ENCODE peak calls at places on chromosomes 7 and 10, in seven cellular contexts. One of them, this sample, is unnamed.

GRCh38 chr7:116441534-116441933 is 58.0 kb upstream of the CAV2 start:
- DNase-seq in HCT116: no peak
- DNase-seq in osteocyte: no peak
- DNase-seq in AG04449: no peak
- DNase-seq in fibroblast of lung: no peak
- DNase-seq in GM12878: no peak
- DNase-seq in fibroblast of pulmonary artery: peak
- DNase-seq in this sample: peak

GRCh38 chr7:155107126-155107525 is 37.0 kb downstream of the HTR5A start:
- DNase-seq in HCT116: no peak
- DNase-seq in osteocyte: no peak
- DNase-seq in AG04449: no peak
- DNase-seq in fibroblast of lung: no peak
- DNase-seq in GM12878: no peak
- DNase-seq in fibroblast of pulmonary artery: no peak
- DNase-seq in this sample: no peak

GRCh38 chr10:133165556-133166503 is 5.8 kb downstream of the KNDC1 start:
- DNase-seq in HCT116: no peak
- DNase-seq in osteocyte: peak
- DNase-seq in AG04449: no peak
- DNase-seq in fibroblast of lung: no peak
- DNase-seq in GM12878: no peak
- DNase-seq in fibroblast of pulmonary artery: no peak
- DNase-seq in this sample: no peak

GRCh38 chr7:41421056-41421455 is 281.8 kb downstream of the INHBA start:
- DNase-seq in HCT116: no peak
- DNase-seq in osteocyte: no peak
- DNase-seq in AG04449: no peak
- DNase-seq in fibroblast of lung: no peak
- DNase-seq in GM12878: no peak
- DNase-seq in fibroblast of pulmonary artery: no peak
- DNase-seq in this sample: no peak

GRCh38 chr10:2791774-2792443 is 275.4 kb upstream of the PFKP start:
- DNase-seq in HCT116: no peak
- DNase-seq in osteocyte: no peak
- DNase-seq in AG04449: no peak
- DNase-seq in fibroblast of lung: no peak
- DNase-seq in GM12878: peak
- DNase-seq in fibroblast of pulmonary artery: no peak
- DNase-seq in this sample: no peak

GRCh38 chr7:142629588-142630260 is 119.5 kb upstream of the PRSS1 start:
- DNase-seq in HCT116: no peak
- DNase-seq in osteocyte: no peak
- DNase-seq in AG04449: peak
- DNase-seq in fibroblast of lung: peak
- DNase-seq in GM12878: no peak
- DNase-seq in fibroblast of pulmonary artery: peak
- DNase-seq in this sample: peak

GRCh38 chr7:27961255-27961654 is 219.3 kb downstream of the JAZF1 start:
- DNase-seq in HCT116: peak
- DNase-seq in osteocyte: no peak
- DNase-seq in AG04449: peak
- DNase-seq in fibroblast of lung: peak
- DNase-seq in GM12878: no peak
- DNase-seq in fibroblast of pulmonary artery: peak
- DNase-seq in this sample: peak

GRCh38 chr7:27184342-27185012 is 555 bp downstream of the HOXA11 start:
- DNase-seq in HCT116: no peak
- DNase-seq in osteocyte: no peak
- DNase-seq in AG04449: no peak
- DNase-seq in fibroblast of lung: peak
- DNase-seq in GM12878: no peak
- DNase-seq in fibroblast of pulmonary artery: peak
- DNase-seq in this sample: no peak

GRCh38 chr10:86661161-86662025 is 6.9 kb upstream of the LDB3 start:
- DNase-seq in HCT116: no peak
- DNase-seq in osteocyte: no peak
- DNase-seq in AG04449: no peak
- DNase-seq in fibroblast of lung: peak
- DNase-seq in GM12878: no peak
- DNase-seq in fibroblast of pulmonary artery: peak
- DNase-seq in this sample: no peak

GRCh38 chr7:132518102-132518838 is 58.0 kb downstream of the PLXNA4 start:
- DNase-seq in HCT116: peak
- DNase-seq in osteocyte: no peak
- DNase-seq in AG04449: no peak
- DNase-seq in fibroblast of lung: no peak
- DNase-seq in GM12878: no peak
- DNase-seq in fibroblast of pulmonary artery: no peak
- DNase-seq in this sample: no peak

GRCh38 chr10:5500162-5500670 is 846 bp upstream of the CALML5 start:
- DNase-seq in HCT116: no peak
- DNase-seq in osteocyte: no peak
- DNase-seq in AG04449: no peak
- DNase-seq in fibroblast of lung: no peak
- DNase-seq in GM12878: no peak
- DNase-seq in fibroblast of pulmonary artery: no peak
- DNase-seq in this sample: no peak

GRCh38 chr7:28784166-28784870 is 173.8 kb downstream of the TRIL start:
- DNase-seq in HCT116: no peak
- DNase-seq in osteocyte: no peak
- DNase-seq in AG04449: peak
- DNase-seq in fibroblast of lung: peak
- DNase-seq in GM12878: no peak
- DNase-seq in fibroblast of pulmonary artery: no peak
- DNase-seq in this sample: no peak

GRCh38 chr7:53350241-53350640 is 314.8 kb downstream of the POM121L12 start:
- DNase-seq in HCT116: no peak
- DNase-seq in osteocyte: no peak
- DNase-seq in AG04449: no peak
- DNase-seq in fibroblast of lung: no peak
- DNase-seq in GM12878: no peak
- DNase-seq in fibroblast of pulmonary artery: no peak
- DNase-seq in this sample: no peak

GRCh38 chr10:35375091-35375765 is 38.9 kb downstream of the CCNY start:
- DNase-seq in HCT116: no peak
- DNase-seq in osteocyte: no peak
- DNase-seq in AG04449: no peak
- DNase-seq in fibroblast of lung: peak
- DNase-seq in GM12878: no peak
- DNase-seq in fibroblast of pulmonary artery: peak
- DNase-seq in this sample: no peak

GRCh38 chr7:96116173-96116572 is 205.7 kb downstream of the SLC25A13 start:
- DNase-seq in HCT116: no peak
- DNase-seq in osteocyte: no peak
- DNase-seq in AG04449: no peak
- DNase-seq in fibroblast of lung: no peak
- DNase-seq in GM12878: no peak
- DNase-seq in fibroblast of pulmonary artery: no peak
- DNase-seq in this sample: no peak
- TF ChIP-seq CTCF in HCT116: no peak
- TF ChIP-seq CTCF in osteocyte: no peak
- TF ChIP-seq CTCF in AG04449: no peak
- TF ChIP-seq CTCF in fibroblast of lung: no peak
- TF ChIP-seq CTCF in GM12878: no peak
- TF ChIP-seq CTCF in fibroblast of pulmonary artery: no peak
- TF ChIP-seq CTCF in this sample: no peak

GRCh38 chr10:59971915-59972314 is 65.6 kb upstream of the CCDC6 start:
- DNase-seq in HCT116: no peak
- DNase-seq in osteocyte: no peak
- DNase-seq in AG04449: no peak
- DNase-seq in fibroblast of lung: peak
- DNase-seq in GM12878: no peak
- DNase-seq in fibroblast of pulmonary artery: peak
- DNase-seq in this sample: no peak
- TF ChIP-seq CTCF in HCT116: no peak
- TF ChIP-seq CTCF in osteocyte: no peak
- TF ChIP-seq CTCF in AG04449: no peak
- TF ChIP-seq CTCF in fibroblast of lung: no peak
- TF ChIP-seq CTCF in GM12878: no peak
- TF ChIP-seq CTCF in fibroblast of pulmonary artery: no peak
- TF ChIP-seq CTCF in this sample: no peak

GRCh38 chr7:98322331-98323260 is 41.1 kb downstream of the BRI3 start:
- DNase-seq in HCT116: no peak
- DNase-seq in osteocyte: no peak
- DNase-seq in AG04449: no peak
- DNase-seq in fibroblast of lung: no peak
- DNase-seq in GM12878: no peak
- DNase-seq in fibroblast of pulmonary artery: no peak
- DNase-seq in this sample: no peak
- TF ChIP-seq CTCF in HCT116: peak
- TF ChIP-seq CTCF in osteocyte: no peak
- TF ChIP-seq CTCF in AG04449: no peak
- TF ChIP-seq CTCF in fibroblast of lung: no peak
- TF ChIP-seq CTCF in GM12878: no peak
- TF ChIP-seq CTCF in fibroblast of pulmonary artery: no peak
- TF ChIP-seq CTCF in this sample: no peak

DNA sequence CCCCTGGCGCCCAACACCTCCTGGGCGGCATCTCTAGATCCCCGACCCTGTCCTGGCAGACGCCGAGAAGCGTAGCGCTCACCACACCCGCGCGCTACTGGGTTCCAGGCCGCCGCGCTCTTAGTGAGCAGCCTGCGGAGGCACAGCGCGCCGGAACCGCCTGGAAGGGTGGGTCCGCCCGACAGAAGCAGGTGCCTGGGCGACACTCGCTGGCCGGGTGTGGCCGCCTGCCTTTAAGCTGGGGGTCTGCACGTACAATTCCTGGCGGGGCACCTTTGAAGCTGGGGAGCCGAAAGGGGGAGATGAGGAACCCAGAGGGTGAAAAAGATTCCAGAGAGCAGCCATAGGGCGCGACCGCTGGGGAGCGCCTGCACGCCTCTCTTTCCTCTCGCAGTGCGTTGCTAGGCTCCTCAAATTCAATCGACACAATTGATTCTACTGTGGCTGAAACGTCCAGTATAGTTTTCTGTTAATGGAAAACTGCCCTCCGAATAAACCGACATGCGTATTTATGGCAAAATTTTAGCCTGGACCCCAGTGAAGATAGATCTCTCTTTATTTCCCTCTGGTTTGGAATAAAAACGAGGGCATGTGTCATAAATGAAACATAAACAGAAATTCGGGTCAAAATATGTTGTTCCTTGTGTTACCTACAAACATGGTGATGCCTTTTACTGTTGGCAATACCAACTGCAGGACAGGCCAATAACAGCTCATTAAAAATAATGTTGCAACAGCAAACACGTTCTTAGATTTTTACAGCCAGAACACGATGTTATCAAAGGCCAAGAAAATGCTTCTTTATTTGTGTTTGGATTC is 4.6 kb downstream of the HMX3 start:
- DNase-seq in HCT116: no peak
- DNase-seq in osteocyte: no peak
- DNase-seq in AG04449: no peak
- DNase-seq in fibroblast of lung: no peak
- DNase-seq in GM12878: no peak
- DNase-seq in fibroblast of pulmonary artery: no peak
- DNase-seq in this sample: no peak
- TF ChIP-seq CTCF in HCT116: peak
- TF ChIP-seq CTCF in osteocyte: no peak
- TF ChIP-seq CTCF in AG04449: no peak
- TF ChIP-seq CTCF in fibroblast of lung: no peak
- TF ChIP-seq CTCF in GM12878: peak
- TF ChIP-seq CTCF in fibroblast of pulmonary artery: no peak
- TF ChIP-seq CTCF in this sample: no peak